ENCODE peak calls at places on chromosome 7, in five cellular contexts. R is neural progenitor cell, A is keratinocyte, P is neuronal stem cell, N is IMR-90. C is an unnamed sample.

GRCh38 chr7:88522771-88523316 is 216.2 kb upstream of the STEAP4 start:
- DNase-seq in A (no peak), P (no peak), N (no peak), R (no peak), C (no peak)

GRCh38 chr7:87506243-87507180 is 31.0 kb upstream of the ABCB4 start:
- DNase-seq in R (no peak), P (no peak), A (no peak), N (peak; percentile 43), C (peak; percentile 1)

GRCh38 chr7:105413887-105414437 is 25.2 kb upstream of the SRPK2 start:
- DNase-seq in N (peak; percentile 4), P (no peak), R (no peak), A (no peak), C (no peak)

GRCh38 chr7:135792334-135792733 is 43.7 kb upstream of the FAM180A start:
- DNase-seq in P (no peak), N (no peak), A (no peak), R (no peak), C (no peak)

GRCh38 chr7:25171071-25171470 is 46.0 kb upstream of the CYCS start:
- DNase-seq in R (no peak), P (no peak), A (no peak), N (no peak), C (no peak)

GRCh38 chr7:42237891-42238531 is 1.0 kb upstream of the GLI3 start:
- DNase-seq in N (peak; percentile 51), R (peak; percentile 88), A (no peak), P (peak; percentile 76), C (no peak)

GRCh38 chr7:5643280-5643679 is 138.2 kb downstream of the RNF216 start:
- DNase-seq in A (no peak), R (no peak), N (no peak), P (no peak), C (no peak)

GRCh38 chr7:99679400-99680191 is at the start of gene CYP3A5:
- DNase-seq in A (no peak), N (no peak), R (no peak), P (no peak), C (no peak)

GRCh38 chr7:6530626-6531491 is 20.4 kb downstream of the GRID2IP start:
- DNase-seq in A (no peak), R (peak; percentile 79), N (no peak), P (no peak), C (peak; percentile 15)

GRCh38 chr7:119724041-119724792 is 548.8 kb upstream of the KCND2 start:
- DNase-seq in N (no peak), A (no peak), P (no peak), R (no peak), C (no peak)

GRCh38 chr7:45182856-45183710 is 25.5 kb downstream of the RAMP3 start:
- DNase-seq in R (no peak), P (no peak), A (no peak), N (no peak), C (no peak)

GRCh38 chr7:90876701-90877100 is 280.6 kb downstream of the CDK14 start:
- DNase-seq in A (no peak), N (no peak), P (no peak), R (no peak), C (no peak)

GRCh38 chr7:105256621-105257283 is 132.0 kb downstream of the SRPK2 start:
- DNase-seq in N (no peak), A (no peak), R (no peak), P (no peak), C (no peak)

GRCh38 chr7:64868469-64868868 is 34.6 kb upstream of the ZNF273 start:
- DNase-seq in R (no peak), N (no peak), A (no peak), P (no peak), C (no peak)

GRCh38 chr7:128915841-128916642 is 5.5 kb upstream of the KCP start:
- DNase-seq in A (no peak), P (no peak), R (no peak), N (no peak), C (no peak)

GRCh38 chr7:137563986-137564385 is 220.5 kb upstream of the PTN start:
- DNase-seq in P (no peak), N (peak; percentile 15), A (no peak), R (no peak), C (no peak)

GRCh38 chr7:2128601-2129375 is 104.0 kb downstream of the MAD1L1 start:
- DNase-seq in N (no peak), A (no peak), R (no peak), P (no peak), C (no peak)

GRCh38 chr7:131803861-131804260 is 247.4 kb upstream of the PODXL start:
- DNase-seq in A (no peak), R (no peak), N (no peak), P (no peak), C (no peak)

GRCh38 chr7:16826061-16826460 is 21.3 kb upstream of the AGR2 start:
- DNase-seq in A (no peak), R (no peak), N (no peak), P (no peak), C (no peak)

GRCh38 chr7:111098011-111098925 is 7.3 kb downstream of the LRRN3 start:
- DNase-seq in N (peak; percentile 58), A (no peak), R (peak; percentile 76), P (no peak), C (peak; percentile 59)

GRCh38 chr7:77327067-77327931 is 88.8 kb downstream of the GSAP start:
- DNase-seq in N (peak; percentile 91), P (no peak), A (no peak), R (no peak), C (no peak)

GRCh38 chr7:38232475-38233366 is 40.7 kb downstream of the TARP start:
- DNase-seq in P (no peak), A (no peak), R (no peak), N (peak; percentile 10), C (peak; percentile 89)

GRCh38 chr7:31466036-31466435 is 47.9 kb upstream of the ITPRID1 start:
- DNase-seq in A (no peak), P (no peak), R (no peak), N (no peak), C (no peak)

GRCh38 chr7:26428571-26428970 is 136.9 kb downstream of the SNX10 start:
- DNase-seq in R (peak; percentile 64), N (no peak), P (no peak), A (no peak), C (no peak)

GRCh38 chr7:94160719-94161435 is 156.7 kb upstream of the BET1 start:
- DNase-seq in R (no peak), A (no peak), N (no peak), P (no peak), C (no peak)

GRCh38 chr7:39410582-39410981 is 155.6 kb upstream of the YAE1 start:
- DNase-seq in P (no peak), A (no peak), R (no peak), N (no peak), C (no peak)

GRCh38 chr7:119197872-119198527 is 973.5 kb downstream of the ANKRD7 start:
- DNase-seq in N (peak; percentile 31), R (peak; percentile 83), A (peak; percentile 11), P (peak; percentile 18), C (no peak)

GRCh38 chr7:14016950-14017349 is 27.5 kb upstream of the ETV1 start:
- DNase-seq in N (peak; percentile 11), A (no peak), P (no peak), R (no peak), C (no peak)

GRCh38 chr7:23369695-23370404 is 70.7 kb downstream of the MALSU1 start:
- DNase-seq in R (no peak), P (no peak), A (no peak), N (no peak), C (no peak)

GRCh38 chr7:2680792-2681490 is 7.1 kb upstream of the AMZ1 start:
- DNase-seq in R (peak; percentile 85), P (peak; percentile 62), A (peak; percentile 13), N (peak; percentile 41), C (peak; percentile 30)

GRCh38 chr7:73448609-73449008 is 15.0 kb downstream of the FZD9 start:
- DNase-seq in P (no peak), N (peak; percentile 43), A (no peak), R (no peak), C (no peak)
- H3K36me3 ChIP-seq in P (peaks cover 99% of the 10 kb centered on the region), N (peaks cover 59% of the 10 kb centered on the region), A (peaks cover 38% of the 10 kb centered on the region), R (peaks cover 5% of the 10 kb centered on the region), C (peaks cover 76% of the 10 kb centered on the region)

GRCh38 chr7:69676247-69676646 is 78.0 kb downstream of the AUTS2 start:
- DNase-seq in A (no peak), N (no peak), R (no peak), P (no peak), C (no peak)

GRCh38 chr7:69678794-69679103 is 80.5 kb downstream of the AUTS2 start:
- DNase-seq in P (no peak), A (no peak), N (no peak), R (no peak), C (no peak)

GRCh38 chr7:69677054-69677847 is 79.0 kb downstream of the AUTS2 start:
- DNase-seq in P (no peak), R (peak; percentile 25), N (no peak), A (no peak), C (no peak)

GRCh38 chr7:69677905-69678793 is 79.9 kb downstream of the AUTS2 start:
- DNase-seq in N (no peak), A (no peak), P (no peak), R (no peak), C (no peak)

DNA sequence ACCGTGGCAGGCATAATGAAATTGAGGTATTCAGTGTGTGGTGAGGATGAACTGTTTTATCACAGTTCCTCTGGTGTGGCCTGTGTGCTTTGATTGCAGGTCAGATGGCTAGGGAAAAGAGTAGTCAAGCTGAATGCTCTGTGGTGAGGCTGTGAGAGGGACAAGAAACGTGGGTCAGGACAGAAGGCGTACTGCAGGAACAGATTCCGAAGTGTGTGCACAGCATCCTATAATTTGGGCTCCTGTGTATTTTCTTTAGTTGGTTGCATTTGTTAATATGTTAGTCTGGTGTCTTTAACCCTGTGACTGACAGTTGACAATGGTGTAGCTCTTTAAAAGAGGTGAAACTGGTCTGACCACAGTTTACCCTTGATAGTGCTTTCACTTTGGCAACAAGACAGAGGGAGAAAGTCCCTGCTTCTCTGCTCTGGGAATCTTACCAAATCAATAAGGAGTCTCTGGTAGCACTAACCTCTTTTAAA is 76.5 kb downstream of the AUTS2 start:
- DNase-seq in N (no peak), P (no peak), A (no peak), R (no peak), C (no peak)
- H3K4me1 ChIP-seq in N (no peaks in the 10 kb centered on the region), P (peaks cover 30% of the 10 kb centered on the region), A (no peaks in the 10 kb centered on the region), R (peaks cover 20% of the 10 kb centered on the region), C (no peaks in the 10 kb centered on the region)

DNA sequence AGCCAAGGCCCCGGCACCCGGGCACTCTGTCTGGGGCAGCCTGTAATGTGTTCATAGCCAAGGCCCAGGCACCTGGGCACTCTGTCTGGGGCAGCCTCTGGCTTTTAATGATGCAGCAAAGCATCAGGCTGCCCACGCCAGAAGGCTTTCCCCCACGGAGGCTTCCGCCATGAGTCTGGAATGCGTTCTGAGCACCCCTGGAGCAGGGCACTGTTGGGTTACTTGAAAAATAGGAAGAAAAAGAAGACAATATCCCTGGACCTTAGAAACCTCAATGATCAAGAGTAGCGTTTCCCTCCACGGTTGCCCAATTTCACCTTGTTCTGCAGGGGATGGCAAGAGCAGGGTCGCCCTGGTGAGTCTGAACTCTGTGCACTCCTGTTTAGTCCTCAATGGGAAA is 565.0 kb downstream of the PTPRN2 start:
- DNase-seq in P (no peak), N (no peak), A (no peak), R (no peak), C (no peak)
- H3K9me3 ChIP-seq in P (no peaks in the 10 kb centered on the region), N (peaks cover 62% of the 10 kb centered on the region), A (peaks cover 12% of the 10 kb centered on the region), R (no peaks in the 10 kb centered on the region), C (no peaks in the 10 kb centered on the region)

DNA sequence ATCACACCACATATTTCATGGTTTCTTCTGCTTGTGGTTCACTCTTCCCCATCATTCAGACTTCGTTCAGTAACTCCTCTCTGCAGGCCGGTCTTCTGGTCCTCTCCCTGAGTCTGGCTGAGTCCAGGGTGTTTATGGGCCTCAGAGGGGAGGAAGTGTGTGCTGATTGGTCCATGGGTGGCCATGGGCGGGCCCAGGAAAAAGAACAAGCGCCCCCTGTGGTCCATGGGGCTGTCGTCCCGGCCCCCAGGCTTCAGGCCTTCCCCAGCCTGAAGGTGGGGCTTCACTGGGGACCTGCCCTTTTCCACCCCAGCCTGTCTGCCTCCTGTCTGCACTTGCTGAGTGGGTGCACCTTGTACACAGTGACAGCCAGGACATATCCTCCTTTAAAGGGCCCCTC is 123.7 kb downstream of the VIPR2 start:
- DNase-seq in P (no peak), R (peak; percentile 71), N (no peak), A (no peak), C (no peak)
- H3K36me3 ChIP-seq in P (no peaks in the 10 kb centered on the region), R (no peaks in the 10 kb centered on the region), N (no peaks in the 10 kb centered on the region), A (no peaks in the 10 kb centered on the region), C (no peaks in the 10 kb centered on the region)